ENCODE peak calls at places on chromosomes 4 and X, in nine cellular contexts. Q is cardiac fibroblast; U is neural crest cell; B is hypothalamus; J is hepatocyte; N is Jurkat, Clone E6-1; A is CD4-positive, alpha-beta T cell; X is NCI-H748 treated with DMSO at 0.1 percent for 48 hours; P is RWPE1. H is an unnamed sample.

GRCh38 chr4:82799006-82799881 is 648 bp upstream of the SCD5 start:
- DNase-seq in Q (peak; percentile 10), U (no peak), B (no peak), J (no peak), N (peak; percentile 51), A (no peak), X (no peak), P (no peak), H (peak; percentile 14)

GRCh38 chrX:10922841-10923240 is 188.3 kb upstream of the HCCS start:
- DNase-seq in Q (no peak), U (no peak), B (no peak), J (no peak), N (no peak), A (no peak), X (no peak), P (no peak), H (no peak)

GRCh38 chr4:113502883-113503282 is 258.7 kb downstream of the CAMK2D start:
- DNase-seq in Q (no peak), U (no peak), B (no peak), J (no peak), N (no peak), A (no peak), X (no peak), P (no peak), H (no peak)

GRCh38 chrX:15334561-15334960 is 762 bp downstream of the PIGA start:
- DNase-seq in Q (peak; percentile 24), U (no peak), B (no peak), J (no peak), N (peak; percentile 19), A (no peak), X (no peak), P (peak; percentile 34), H (no peak)

GRCh38 chr4:158962396-158962795 is 140.5 kb upstream of the RAPGEF2 start:
- DNase-seq in Q (no peak), U (no peak), B (no peak), J (no peak), N (no peak), A (no peak), X (no peak), P (no peak), H (no peak)

GRCh38 chr4:99610605-99611172 is 36.1 kb downstream of the MTTP start:
- DNase-seq in Q (peak; percentile 10), U (no peak), B (no peak), J (no peak), N (no peak), A (no peak), X (no peak), P (no peak), H (no peak)

GRCh38 chrX:114959729-114960128 is 57.7 kb downstream of the IL13RA2 start:
- DNase-seq in Q (peak; percentile 43), U (no peak), B (no peak), J (peak; percentile 19), N (peak; percentile 1), A (no peak), X (no peak), P (peak; percentile 8), H (peak; percentile 2)

GRCh38 chr4:165398570-165398969 is 19.8 kb downstream of the CPE start:
- DNase-seq in Q (peak; percentile 54), U (peak; percentile 11), B (no peak), J (peak; percentile 27), N (peak; percentile 51), A (no peak), X (peak; percentile 87), P (peak; percentile 42), H (no peak)

GRCh38 chr4:77449162-77449561 is 156.5 kb upstream of the CXCL13 start:
- DNase-seq in Q (peak; percentile 58), U (no peak), B (no peak), J (no peak), N (no peak), A (no peak), X (no peak), P (peak; percentile 20), H (no peak)

GRCh38 chrX:49263631-49264030 is 879 bp downstream of the FOXP3 start:
- DNase-seq in Q (no peak), U (no peak), B (no peak), J (no peak), N (no peak), A (no peak), X (no peak), P (no peak), H (no peak)

GRCh38 chr4:7980036-7980435 is 40.4 kb upstream of the AFAP1 start:
- DNase-seq in Q (no peak), U (no peak), B (no peak), J (no peak), N (no peak), A (no peak), X (no peak), P (peak; percentile 33), H (no peak)

GRCh38 chrX:103742339-103742738 is 31.6 kb downstream of the TMEM31 start:
- DNase-seq in Q (no peak), U (no peak), B (no peak), J (no peak), N (no peak), A (no peak), X (no peak), P (no peak), H (no peak)

GRCh38 chr4:3241905-3242304 is 7.1 kb upstream of the MSANTD1 start:
- DNase-seq in Q (peak; percentile 82), U (no peak), B (no peak), J (peak; percentile 70), N (no peak), A (no peak), X (no peak), P (no peak), H (no peak)

H was measured in Kasumi-1.